ENCODE peak calls at places on chromosomes 5 and 9, in six cellular contexts. One of them, this sample, is unnamed.

GRCh38 chr9:125794708-125795107 is 47.5 kb downstream of the PBX3 start:
- DNase-seq in ovary: no peak
- DNase-seq in K562: no peak
- DNase-seq in lung: no peak
- DNase-seq in sigmoid colon: no peak
- DNase-seq in endothelial cell: no peak
- DNase-seq in this sample: no peak

GRCh38 chr5:143887302-143887638 is 75.3 kb downstream of the HMHB1 start:
- DNase-seq in ovary: peak; percentile 39
- DNase-seq in K562: no peak
- DNase-seq in lung: peak; percentile 32
- DNase-seq in sigmoid colon: no peak
- DNase-seq in endothelial cell: no peak
- DNase-seq in this sample: peak; percentile 40

GRCh38 chr9:130118841-130119520 is 53.2 kb upstream of the NCS1 start:
- DNase-seq in ovary: no peak
- DNase-seq in K562: no peak
- DNase-seq in lung: no peak
- DNase-seq in sigmoid colon: no peak
- DNase-seq in endothelial cell: no peak
- DNase-seq in this sample: no peak

GRCh38 chr5:72206994-72207393 is 99.7 kb downstream of the MAP1B start:
- DNase-seq in ovary: no peak
- DNase-seq in K562: no peak
- DNase-seq in lung: no peak
- DNase-seq in sigmoid colon: no peak
- DNase-seq in endothelial cell: no peak
- DNase-seq in this sample: no peak

GRCh38 chr5:29054282-29054681 is 2015.9 kb upstream of the CDH9 start:
- DNase-seq in ovary: no peak
- DNase-seq in K562: no peak
- DNase-seq in lung: no peak
- DNase-seq in sigmoid colon: no peak
- DNase-seq in endothelial cell: no peak
- DNase-seq in this sample: no peak

GRCh38 chr9:2338770-2339169 is 282.8 kb upstream of the VLDLR start:
- DNase-seq in ovary: no peak
- DNase-seq in K562: no peak
- DNase-seq in lung: no peak
- DNase-seq in sigmoid colon: no peak
- DNase-seq in endothelial cell: no peak
- DNase-seq in this sample: no peak

GRCh38 chr5:66171349-66172344 is 27.5 kb downstream of the SREK1 start:
- DNase-seq in ovary: no peak
- DNase-seq in K562: peak; percentile 28
- DNase-seq in lung: no peak
- DNase-seq in sigmoid colon: no peak
- DNase-seq in endothelial cell: peak; percentile 24
- DNase-seq in this sample: peak; percentile 22

GRCh38 chr9:135137398-135137832 is 49.9 kb downstream of the OLFM1 start:
- DNase-seq in ovary: no peak
- DNase-seq in K562: peak; percentile 20
- DNase-seq in lung: no peak
- DNase-seq in sigmoid colon: no peak
- DNase-seq in endothelial cell: no peak
- DNase-seq in this sample: no peak

GRCh38 chr5:158287643-158288228 is 428.8 kb upstream of the CLINT1 start:
- DNase-seq in ovary: no peak
- DNase-seq in K562: no peak
- DNase-seq in lung: no peak
- DNase-seq in sigmoid colon: peak; percentile 79
- DNase-seq in endothelial cell: no peak
- DNase-seq in this sample: no peak

GRCh38 chr5:71782771-71783770 is 64.0 kb downstream of the CARTPT start:
- DNase-seq in ovary: peak; percentile 90
- DNase-seq in K562: peak; percentile 63
- DNase-seq in lung: peak; percentile 70
- DNase-seq in sigmoid colon: peak; percentile 91
- DNase-seq in endothelial cell: peak; percentile 83
- DNase-seq in this sample: peak; percentile 76

DNA sequence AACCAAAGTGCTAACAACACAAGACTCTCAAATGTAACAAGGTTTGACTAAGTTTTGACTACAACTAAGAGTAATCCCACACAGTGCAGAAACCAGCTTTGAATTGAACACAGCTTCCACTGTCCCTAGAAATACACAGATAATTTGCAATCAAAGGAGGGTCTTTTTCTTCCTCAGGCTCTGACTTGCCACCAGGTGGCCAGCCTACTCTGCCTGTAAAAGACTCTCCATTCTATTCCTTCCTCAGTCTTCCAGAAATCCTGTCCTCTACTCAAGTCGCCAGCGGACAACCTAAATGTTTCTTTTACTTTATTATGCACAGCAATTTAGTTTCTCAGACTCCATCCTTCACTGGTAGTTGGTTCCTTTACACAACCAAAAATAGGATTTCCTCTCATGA is 32.2 kb upstream of the MCTP1 start:
- DNase-seq in ovary: no peak
- DNase-seq in K562: no peak
- DNase-seq in lung: no peak
- DNase-seq in sigmoid colon: no peak
- DNase-seq in endothelial cell: no peak
- DNase-seq in this sample: no peak
- TF ChIP-seq CTCF in ovary: no peak
- TF ChIP-seq CTCF in K562: peak; percentile 13
- TF ChIP-seq CTCF in lung: no peak
- TF ChIP-seq CTCF in sigmoid colon: no peak
- TF ChIP-seq CTCF in endothelial cell: peak; percentile 29
- TF ChIP-seq CTCF in this sample: no peak

GRCh38 chr9:82492274-82492673 is 503.7 kb downstream of the SPATA31D1 start:
- DNase-seq in ovary: no peak
- DNase-seq in K562: no peak
- DNase-seq in lung: no peak
- DNase-seq in sigmoid colon: no peak
- DNase-seq in endothelial cell: no peak
- DNase-seq in this sample: no peak
- TF ChIP-seq CTCF in ovary: no peak
- TF ChIP-seq CTCF in K562: no peak
- TF ChIP-seq CTCF in lung: no peak
- TF ChIP-seq CTCF in sigmoid colon: no peak
- TF ChIP-seq CTCF in endothelial cell: no peak
- TF ChIP-seq CTCF in this sample: no peak

GRCh38 chr5:64612349-64612961 is 77.8 kb upstream of the SHISAL2B start:
- DNase-seq in ovary: no peak
- DNase-seq in K562: peak; percentile 40
- DNase-seq in lung: no peak
- DNase-seq in sigmoid colon: no peak
- DNase-seq in endothelial cell: peak; percentile 58
- DNase-seq in this sample: no peak
- TF ChIP-seq CTCF in ovary: peak; percentile 57
- TF ChIP-seq CTCF in K562: peak; percentile 52
- TF ChIP-seq CTCF in lung: peak; percentile 53
- TF ChIP-seq CTCF in sigmoid colon: peak; percentile 66
- TF ChIP-seq CTCF in endothelial cell: peak; percentile 53
- TF ChIP-seq CTCF in this sample: peak; percentile 77

DNA sequence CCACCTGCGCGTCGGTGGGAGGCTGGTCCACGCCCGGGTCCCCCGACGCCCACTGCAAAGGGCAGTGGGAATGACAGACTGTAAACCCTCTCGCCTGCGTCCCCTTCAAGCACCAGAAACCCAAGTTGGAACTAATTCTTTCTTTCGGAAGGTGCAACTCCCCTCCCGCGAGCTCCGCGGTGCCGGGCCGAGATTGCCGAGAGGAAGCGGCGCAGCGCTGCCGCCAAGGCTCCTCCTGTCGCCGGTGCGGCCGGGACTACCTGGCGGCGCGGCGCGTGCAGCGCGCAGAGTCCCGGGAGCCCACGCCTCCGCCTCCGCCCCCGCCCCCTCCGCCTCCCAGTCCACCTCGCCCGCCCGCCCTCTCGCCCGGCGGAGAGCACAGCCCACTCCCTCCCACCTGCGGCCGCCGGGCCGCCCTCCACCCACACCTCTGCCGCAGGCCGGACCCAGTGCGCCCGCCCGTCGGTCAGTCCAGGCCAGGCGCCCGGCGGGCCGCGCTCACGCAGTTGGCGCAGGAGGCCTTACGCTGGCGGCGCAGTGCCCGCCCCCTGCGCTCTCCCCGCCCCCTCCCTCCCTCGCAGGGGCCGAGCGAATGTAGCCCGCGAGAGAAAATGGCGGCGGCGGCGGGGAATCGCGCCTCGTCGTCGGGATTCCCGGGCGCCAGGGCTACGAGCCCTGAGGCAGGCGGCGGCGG is at the start of gene MAP3K1:
- DNase-seq in ovary: peak; percentile 89
- DNase-seq in K562: peak; percentile 89
- DNase-seq in lung: peak; percentile 85
- DNase-seq in sigmoid colon: peak; percentile 81
- DNase-seq in endothelial cell: peak; percentile 89
- DNase-seq in this sample: peak; percentile 84
- TF ChIP-seq CTCF in ovary: no peak
- TF ChIP-seq CTCF in K562: no peak
- TF ChIP-seq CTCF in lung: no peak
- TF ChIP-seq CTCF in sigmoid colon: no peak
- TF ChIP-seq CTCF in endothelial cell: no peak
- TF ChIP-seq CTCF in this sample: no peak

GRCh38 chr9:95111716-95112115 is 205.8 kb downstream of the FANCC start:
- DNase-seq in ovary: no peak
- DNase-seq in K562: no peak
- DNase-seq in lung: no peak
- DNase-seq in sigmoid colon: peak; percentile 52
- DNase-seq in endothelial cell: no peak
- DNase-seq in this sample: no peak

GRCh38 chr9:95115104-95115503 is 202.4 kb downstream of the FANCC start:
- DNase-seq in ovary: no peak
- DNase-seq in K562: no peak
- DNase-seq in lung: no peak
- DNase-seq in sigmoid colon: peak; percentile 28
- DNase-seq in endothelial cell: no peak
- DNase-seq in this sample: no peak

GRCh38 chr9:95116820-95117204 is 200.7 kb downstream of the FANCC start:
- DNase-seq in ovary: no peak
- DNase-seq in K562: no peak
- DNase-seq in lung: no peak
- DNase-seq in sigmoid colon: peak; percentile 56
- DNase-seq in endothelial cell: no peak
- DNase-seq in this sample: no peak

GRCh38 chr9:95112436-95113280 is 204.9 kb downstream of the FANCC start:
- DNase-seq in ovary: no peak
- DNase-seq in K562: no peak
- DNase-seq in lung: no peak
- DNase-seq in sigmoid colon: peak; percentile 56
- DNase-seq in endothelial cell: no peak
- DNase-seq in this sample: no peak

GRCh38 chr9:95116002-95116819 is 201.3 kb downstream of the FANCC start:
- DNase-seq in ovary: no peak
- DNase-seq in K562: no peak
- DNase-seq in lung: no peak
- DNase-seq in sigmoid colon: peak; percentile 73
- DNase-seq in endothelial cell: no peak
- DNase-seq in this sample: no peak
- TF ChIP-seq CTCF in ovary: no peak
- TF ChIP-seq CTCF in K562: peak; percentile 53
- TF ChIP-seq CTCF in lung: no peak
- TF ChIP-seq CTCF in sigmoid colon: peak; percentile 8
- TF ChIP-seq CTCF in endothelial cell: no peak
- TF ChIP-seq CTCF in this sample: peak; percentile 30

DNA sequence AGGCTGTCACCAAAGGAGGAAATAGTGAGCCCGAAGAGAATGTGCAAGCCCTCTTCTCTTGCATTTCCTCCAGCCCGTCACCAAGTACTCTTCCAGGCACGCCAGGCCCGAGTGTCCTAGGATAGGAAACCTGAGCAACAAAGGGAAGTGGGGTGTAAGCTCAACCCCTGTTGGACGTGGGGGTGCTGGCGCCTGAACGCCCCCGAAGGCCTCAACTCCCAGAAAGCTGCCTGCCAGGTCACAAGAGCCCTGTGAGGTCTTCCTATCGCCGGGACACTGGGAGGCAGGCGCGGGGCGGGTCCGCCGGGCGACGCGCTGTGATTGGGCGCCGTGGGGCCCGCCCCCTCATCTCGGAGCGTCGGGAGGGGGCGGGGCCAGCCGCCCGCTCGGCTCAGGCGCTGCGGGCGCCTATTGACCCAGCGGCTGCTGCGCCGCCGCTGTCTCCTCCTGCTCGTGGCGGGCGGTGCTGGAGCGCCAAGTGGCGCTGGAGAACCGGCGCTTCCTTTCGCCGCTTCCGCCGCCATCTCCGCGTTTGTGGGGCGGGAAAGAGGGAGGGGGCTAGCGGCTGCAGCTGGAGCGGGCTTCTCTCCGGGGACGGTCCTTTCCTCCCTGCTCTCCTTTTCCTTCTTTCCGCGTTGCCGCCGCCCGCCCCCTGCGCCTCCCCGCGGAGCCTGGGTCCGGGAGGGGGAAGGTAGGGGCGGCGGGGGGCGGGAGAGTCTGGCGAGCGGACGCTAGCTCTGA is 558 bp upstream of the MAN2A1 start:
- DNase-seq in ovary: peak; percentile 89
- DNase-seq in K562: peak; percentile 95
- DNase-seq in lung: peak; percentile 86
- DNase-seq in sigmoid colon: peak; percentile 92
- DNase-seq in endothelial cell: peak; percentile 86
- DNase-seq in this sample: peak; percentile 85
- TF ChIP-seq CTCF in ovary: no peak
- TF ChIP-seq CTCF in K562: peak; percentile 17
- TF ChIP-seq CTCF in lung: no peak
- TF ChIP-seq CTCF in sigmoid colon: no peak
- TF ChIP-seq CTCF in endothelial cell: peak; percentile 3
- TF ChIP-seq CTCF in this sample: no peak

GRCh38 chr5:75330404-75330803 is 6.6 kb upstream of the HMGCR start:
- DNase-seq in ovary: no peak
- DNase-seq in K562: no peak
- DNase-seq in lung: no peak
- DNase-seq in sigmoid colon: no peak
- DNase-seq in endothelial cell: no peak
- DNase-seq in this sample: no peak

GRCh38 chr5:75335486-75335885 is 1.5 kb upstream of the HMGCR start:
- DNase-seq in ovary: no peak
- DNase-seq in K562: no peak
- DNase-seq in lung: no peak
- DNase-seq in sigmoid colon: no peak
- DNase-seq in endothelial cell: no peak
- DNase-seq in this sample: no peak

GRCh38 chr5:75336625-75337336 is at the start of gene HMGCR:
- DNase-seq in ovary: peak; percentile 98
- DNase-seq in K562: peak; percentile 95
- DNase-seq in lung: peak; percentile 99
- DNase-seq in sigmoid colon: peak; percentile 99
- DNase-seq in endothelial cell: peak; percentile 95
- DNase-seq in this sample: peak; percentile 99

GRCh38 chr5:75335952-75336624 is 932 bp upstream of the HMGCR start:
- DNase-seq in ovary: no peak
- DNase-seq in K562: peak; percentile 18
- DNase-seq in lung: peak; percentile 51
- DNase-seq in sigmoid colon: peak; percentile 61
- DNase-seq in endothelial cell: peak; percentile 25
- DNase-seq in this sample: no peak

GRCh38 chr5:75331095-75332090 is 5.6 kb upstream of the HMGCR start:
- DNase-seq in ovary: no peak
- DNase-seq in K562: no peak
- DNase-seq in lung: no peak
- DNase-seq in sigmoid colon: no peak
- DNase-seq in endothelial cell: no peak
- DNase-seq in this sample: no peak
- TF ChIP-seq CTCF in ovary: no peak
- TF ChIP-seq CTCF in K562: no peak
- TF ChIP-seq CTCF in lung: no peak
- TF ChIP-seq CTCF in sigmoid colon: no peak
- TF ChIP-seq CTCF in endothelial cell: no peak
- TF ChIP-seq CTCF in this sample: no peak

This sample was measured in heart right ventricle.